ENCODE peak calls at places on chromosomes 3 and 15, in six cellular contexts. X, E, S, W, F and Z are unnamed samples.

GRCh38 chr3:36312351-36312750 is 68.0 kb upstream of the STAC start:
- DNase-seq in X (no peak), E (no peak), S (peak), W (no peak), F (no peak), Z (no peak)

GRCh38 chr3:179227349-179227748 is 23.6 kb downstream of the KCNMB3 start:
- DNase-seq in X (peak), E (no peak), S (no peak), W (no peak), F (peak), Z (no peak)

GRCh38 chr3:105364113-105364512 is 2.6 kb upstream of the ALCAM start:
- DNase-seq in X (no peak), E (no peak), S (no peak), W (no peak), F (no peak), Z (no peak)

GRCh38 chr3:185060655-185061054 is 92.2 kb downstream of the C3orf70 start:
- DNase-seq in X (no peak), E (no peak), S (no peak), W (no peak), F (no peak), Z (no peak)

GRCh38 chr3:81218023-81218422 is 543.4 kb downstream of the GBE1 start:
- DNase-seq in X (no peak), E (no peak), S (peak), W (no peak), F (no peak), Z (peak)

GRCh38 chr15:48536681-48537091 is 108.8 kb downstream of the FBN1 start:
- DNase-seq in X (no peak), E (no peak), S (peak), W (no peak), F (no peak), Z (no peak)

GRCh38 chr3:151538706-151539403 is 78.0 kb upstream of the IGSF10 start:
- DNase-seq in X (no peak), E (no peak), S (no peak), W (no peak), F (peak), Z (no peak)

GRCh38 chr15:80174017-80174746 is 21.4 kb downstream of the FAH start:
- DNase-seq in X (no peak), E (no peak), S (no peak), W (no peak), F (no peak), Z (peak)

GRCh38 chr3:35900079-35900478 is 260.8 kb downstream of the ARPP21 start:
- DNase-seq in X (no peak), E (no peak), S (no peak), W (no peak), F (no peak), Z (no peak)

GRCh38 chr3:195148553-195148952 is 122.4 kb downstream of the XXYLT1 start:
- DNase-seq in X (no peak), E (no peak), S (no peak), W (no peak), F (no peak), Z (no peak)

GRCh38 chr3:24387493-24387892 is 107.2 kb downstream of the THRB start:
- DNase-seq in X (no peak), E (no peak), S (no peak), W (no peak), F (no peak), Z (no peak)

GRCh38 chr15:94105760-94106159 is 125.6 kb upstream of the MCTP2 start:
- DNase-seq in X (no peak), E (no peak), S (no peak), W (no peak), F (no peak), Z (no peak)

GRCh38 chr3:152518346-152518745 is 249.6 kb downstream of the MBNL1 start:
- DNase-seq in X (no peak), E (peak), S (no peak), W (no peak), F (no peak), Z (no peak)

GRCh38 chr15:47718474-47719440 is 1.5 kb downstream of the SEMA6D start:
- DNase-seq in X (no peak), E (peak), S (peak), W (no peak), F (no peak), Z (no peak)

GRCh38 chr3:33425456-33425855 is 14.7 kb downstream of the UBP1 start:
- DNase-seq in X (no peak), E (no peak), S (no peak), W (no peak), F (no peak), Z (no peak)

GRCh38 chr3:193971268-193971751 is 164.6 kb upstream of the HES1 start:
- DNase-seq in X (no peak), E (no peak), S (no peak), W (peak), F (no peak), Z (no peak)

GRCh38 chr15:53833134-53833624 is 73.7 kb upstream of the WDR72 start:
- DNase-seq in X (no peak), E (no peak), S (peak), W (no peak), F (no peak), Z (peak)

GRCh38 chr3:186627852-186628414 is 12.3 kb upstream of the FETUB start:
- DNase-seq in X (no peak), E (no peak), S (no peak), W (no peak), F (no peak), Z (no peak)

GRCh38 chr3:196513697-196514349 is 1.3 kb downstream of the SMCO1 start:
- DNase-seq in X (no peak), E (no peak), S (no peak), W (no peak), F (no peak), Z (no peak)

GRCh38 chr15:50256188-50257041 is 9.1 kb downstream of the HDC start:
- DNase-seq in X (peak), E (peak), S (no peak), W (no peak), F (peak), Z (peak)

GRCh38 chr3:188520466-188520865 is 366.5 kb downstream of the LPP start:
- DNase-seq in X (no peak), E (no peak), S (no peak), W (no peak), F (no peak), Z (no peak)

GRCh38 chr15:90629217-90629616 is 87.9 kb upstream of the BLM start:
- DNase-seq in X (no peak), E (no peak), S (no peak), W (no peak), F (no peak), Z (no peak)

GRCh38 chr3:171058058-171058457 is 31.5 kb upstream of the SLC2A2 start:
- DNase-seq in X (no peak), E (no peak), S (no peak), W (no peak), F (no peak), Z (no peak)

GRCh38 chr3:56919797-56920195 is 118.0 kb upstream of the ARHGEF3 start:
- DNase-seq in X (no peak), E (no peak), S (no peak), W (no peak), F (no peak), Z (no peak)

GRCh38 chr3:59839810-59840515 is 790.1 kb upstream of the CFAP20DC start:
- DNase-seq in X (no peak), E (no peak), S (no peak), W (peak), F (no peak), Z (no peak)
- TF ChIP-seq JUND in X (no peak), E (no peak), S (no peak), W (no peak), F (no peak), Z (no peak)

DNA sequence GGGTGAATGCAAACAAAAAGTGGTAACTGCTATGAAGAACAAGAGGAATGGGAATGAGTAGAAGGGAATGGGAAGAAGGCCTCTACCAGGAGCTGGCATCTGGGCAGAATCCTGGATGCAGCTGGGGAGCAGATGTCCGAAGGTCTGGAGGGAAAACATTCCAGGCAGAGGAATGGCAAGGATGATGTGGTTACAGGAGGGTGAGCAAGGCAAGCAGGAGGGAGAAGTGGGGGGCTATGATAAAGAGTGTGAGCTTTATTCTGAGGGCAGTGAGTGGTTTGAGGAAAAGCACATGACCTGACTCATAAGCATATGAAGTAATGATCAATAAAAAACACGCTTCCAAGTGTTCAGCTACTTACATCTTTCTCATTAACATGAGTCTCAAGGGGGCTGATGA is 17.1 kb downstream of the SKIC8 start:
- DNase-seq in X (no peak), E (no peak), S (no peak), W (no peak), F (no peak), Z (no peak)
- TF ChIP-seq JUND in X (no peak), E (no peak), S (no peak), W (no peak), F (no peak), Z (no peak)

GRCh38 chr3:128360243-128360642 is 106.4 kb downstream of the DNAJB8 start:
- DNase-seq in X (no peak), E (no peak), S (no peak), W (no peak), F (no peak), Z (peak)

GRCh38 chr3:128358156-128358895 is 108.4 kb downstream of the DNAJB8 start:
- DNase-seq in X (no peak), E (no peak), S (no peak), W (no peak), F (no peak), Z (no peak)

GRCh38 chr3:128359060-128359664 is 107.5 kb downstream of the DNAJB8 start:
- DNase-seq in X (no peak), E (no peak), S (no peak), W (no peak), F (no peak), Z (no peak)

GRCh38 chr3:128362026-128362965 is 104.4 kb downstream of the DNAJB8 start:
- DNase-seq in X (no peak), E (no peak), S (peak), W (no peak), F (no peak), Z (no peak)

GRCh38 chr3:128360705-128361271 is 105.9 kb downstream of the DNAJB8 start:
- DNase-seq in X (no peak), E (no peak), S (no peak), W (no peak), F (no peak), Z (peak)
- TF ChIP-seq JUND in X (no peak), E (no peak), S (no peak), W (no peak), F (no peak), Z (no peak)

GRCh38 chr3:126961191-126961790 is 21.6 kb upstream of the PLXNA1 start:
- DNase-seq in X (no peak), E (no peak), S (no peak), W (no peak), F (peak), Z (no peak)
- TF ChIP-seq JUND in X (no peak), E (no peak), S (no peak), W (no peak), F (no peak), Z (no peak)

GRCh38 chr15:74725241-74725774 is at the start of gene CYP1A1:
- DNase-seq in X (no peak), E (peak), S (peak), W (no peak), F (no peak), Z (peak)
- TF ChIP-seq JUND in X (no peak), E (no peak), S (no peak), W (no peak), F (no peak), Z (no peak)